ENCODE peak calls at places on chromosome 17, in four cellular contexts. One of them, this sample, is unnamed.
A peak's percentile ranks its signal among the peaks of the same experiment; 100 is the strongest.

GRCh38 chr17:3951003-3951402 is 13.2 kb downstream of the ATP2A3 start:
- DNase-seq in fibroblast of lung: no peak
- DNase-seq in adrenal gland: no peak
- DNase-seq in left lung: no peak
- DNase-seq in this sample: no peak

GRCh38 chr17:7887482-7888183 is 956 bp upstream of the CHD3 start:
- DNase-seq in fibroblast of lung: peak; percentile 94
- DNase-seq in adrenal gland: peak; percentile 94
- DNase-seq in left lung: peak; percentile 95
- DNase-seq in this sample: peak; percentile 92

GRCh38 chr17:41645371-41646063 is 21.1 kb upstream of the KRT17 start:
- DNase-seq in fibroblast of lung: peak; percentile 69
- DNase-seq in adrenal gland: no peak
- DNase-seq in left lung: no peak
- DNase-seq in this sample: no peak

GRCh38 chr17:12731839-12732238 is 57.5 kb upstream of the ARHGAP44 start:
- DNase-seq in fibroblast of lung: no peak
- DNase-seq in adrenal gland: no peak
- DNase-seq in left lung: no peak
- DNase-seq in this sample: no peak

GRCh38 chr17:37506678-37507077 is 17.0 kb downstream of the DUSP14 start:
- DNase-seq in fibroblast of lung: peak; percentile 46
- DNase-seq in adrenal gland: no peak
- DNase-seq in left lung: no peak
- DNase-seq in this sample: no peak

GRCh38 chr17:35708951-35709350 is 22.5 kb upstream of the RASL10B start:
- DNase-seq in fibroblast of lung: no peak
- DNase-seq in adrenal gland: no peak
- DNase-seq in left lung: no peak
- DNase-seq in this sample: no peak

GRCh38 chr17:42852351-42852750 is 1.4 kb downstream of the AOC3 start:
- DNase-seq in fibroblast of lung: no peak
- DNase-seq in adrenal gland: no peak
- DNase-seq in left lung: no peak
- DNase-seq in this sample: no peak

GRCh38 chr17:1931759-1932579 is 93.2 kb downstream of the RTN4RL1 start:
- DNase-seq in fibroblast of lung: peak; percentile 51
- DNase-seq in adrenal gland: no peak
- DNase-seq in left lung: no peak
- DNase-seq in this sample: peak; percentile 65

GRCh38 chr17:81607431-81607830 is 29.5 kb downstream of the NPLOC4 start:
- DNase-seq in fibroblast of lung: peak; percentile 86
- DNase-seq in adrenal gland: no peak
- DNase-seq in left lung: no peak
- DNase-seq in this sample: peak; percentile 57

GRCh38 chr17:46929413-46929812 is 6.5 kb downstream of the GOSR2 start:
- DNase-seq in fibroblast of lung: peak; percentile 64
- DNase-seq in adrenal gland: no peak
- DNase-seq in left lung: no peak
- DNase-seq in this sample: no peak

GRCh38 chr17:75459590-75460267 is 3.3 kb downstream of the TMEM94 start:
- DNase-seq in fibroblast of lung: no peak
- DNase-seq in adrenal gland: peak; percentile 45
- DNase-seq in left lung: peak; percentile 39
- DNase-seq in this sample: no peak

GRCh38 chr17:79545251-79546005 is 65.4 kb downstream of the RBFOX3 start:
- DNase-seq in fibroblast of lung: no peak
- DNase-seq in adrenal gland: no peak
- DNase-seq in left lung: no peak
- DNase-seq in this sample: no peak

GRCh38 chr17:48520631-48521045 is 10.2 kb downstream of the HOXB1 start:
- DNase-seq in fibroblast of lung: no peak
- DNase-seq in adrenal gland: no peak
- DNase-seq in left lung: no peak
- DNase-seq in this sample: no peak

GRCh38 chr17:12107905-12108304 is 87.2 kb downstream of the MAP2K4 start:
- DNase-seq in fibroblast of lung: peak; percentile 46
- DNase-seq in adrenal gland: no peak
- DNase-seq in left lung: no peak
- DNase-seq in this sample: peak; percentile 5

GRCh38 chr17:40290629-40291296 is 3.1 kb downstream of the CDC6 start:
- DNase-seq in fibroblast of lung: peak; percentile 84
- DNase-seq in adrenal gland: peak; percentile 71
- DNase-seq in left lung: no peak
- DNase-seq in this sample: peak; percentile 83

GRCh38 chr17:31068291-31068690 is 26.5 kb upstream of the NF1 start:
- DNase-seq in fibroblast of lung: no peak
- DNase-seq in adrenal gland: peak; percentile 21
- DNase-seq in left lung: peak; percentile 44
- DNase-seq in this sample: no peak

GRCh38 chr17:81336930-81337325 is 41.8 kb upstream of the SLC38A10 start:
- DNase-seq in fibroblast of lung: no peak
- DNase-seq in adrenal gland: no peak
- DNase-seq in left lung: no peak
- DNase-seq in this sample: no peak

GRCh38 chr17:80855968-80856862 is 135.4 kb upstream of the CHMP6 start:
- DNase-seq in fibroblast of lung: peak; percentile 99
- DNase-seq in adrenal gland: peak; percentile 94
- DNase-seq in left lung: peak; percentile 74
- DNase-seq in this sample: peak; percentile 91

GRCh38 chr17:74233937-74234336 is 20.6 kb downstream of the TTYH2 start:
- DNase-seq in fibroblast of lung: no peak
- DNase-seq in adrenal gland: no peak
- DNase-seq in left lung: no peak
- DNase-seq in this sample: no peak

GRCh38 chr17:17792551-17793377 is 44.0 kb downstream of the SREBF1 start:
- DNase-seq in fibroblast of lung: peak; percentile 89
- DNase-seq in adrenal gland: peak; percentile 62
- DNase-seq in left lung: no peak
- DNase-seq in this sample: peak; percentile 45

GRCh38 chr17:45584092-45585036 is 93.8 kb upstream of the PLEKHM1 start:
- DNase-seq in fibroblast of lung: peak; percentile 62
- DNase-seq in adrenal gland: peak; percentile 64
- DNase-seq in left lung: peak; percentile 85
- DNase-seq in this sample: no peak

GRCh38 chr17:55722016-55722706 is 503 bp downstream of the TMEM100 start:
- DNase-seq in fibroblast of lung: peak; percentile 46
- DNase-seq in adrenal gland: no peak
- DNase-seq in left lung: no peak
- DNase-seq in this sample: no peak

GRCh38 chr17:67435122-67435521 is 58.0 kb downstream of the PITPNC1 start:
- DNase-seq in fibroblast of lung: no peak
- DNase-seq in adrenal gland: no peak
- DNase-seq in left lung: no peak
- DNase-seq in this sample: no peak

GRCh38 chr17:78970834-78971763 is 8.6 kb downstream of the LGALS3BP start:
- DNase-seq in fibroblast of lung: peak; percentile 54
- DNase-seq in adrenal gland: peak; percentile 78
- DNase-seq in left lung: peak; percentile 83
- DNase-seq in this sample: peak; percentile 49

GRCh38 chr17:55518549-55518948 is 7.3 kb upstream of the SMIM36 start:
- DNase-seq in fibroblast of lung: no peak
- DNase-seq in adrenal gland: no peak
- DNase-seq in left lung: no peak
- DNase-seq in this sample: no peak

GRCh38 chr17:79231766-79232287 is 157.2 kb downstream of the ENGASE start:
- DNase-seq in fibroblast of lung: no peak
- DNase-seq in adrenal gland: no peak
- DNase-seq in left lung: no peak
- DNase-seq in this sample: no peak

GRCh38 chr17:72870437-72870985 is 222.0 kb downstream of the SLC39A11 start:
- DNase-seq in fibroblast of lung: no peak
- DNase-seq in adrenal gland: no peak
- DNase-seq in left lung: no peak
- DNase-seq in this sample: no peak

GRCh38 chr17:59769891-59770290 is 62.4 kb downstream of the VMP1 start:
- DNase-seq in fibroblast of lung: peak; percentile 62
- DNase-seq in adrenal gland: no peak
- DNase-seq in left lung: no peak
- DNase-seq in this sample: no peak

GRCh38 chr17:18182190-18182977 is 1.2 kb upstream of the ALKBH5 start:
- DNase-seq in fibroblast of lung: no peak
- DNase-seq in adrenal gland: peak; percentile 61
- DNase-seq in left lung: peak; percentile 65
- DNase-seq in this sample: no peak

GRCh38 chr17:81580481-81580880 is 28.3 kb upstream of the FAAP100 start:
- DNase-seq in fibroblast of lung: no peak
- DNase-seq in adrenal gland: no peak
- DNase-seq in left lung: no peak
- DNase-seq in this sample: no peak

GRCh38 chr17:57987582-57988300 is at the start of gene VEZF1:
- DNase-seq in fibroblast of lung: peak; percentile 62
- DNase-seq in adrenal gland: peak; percentile 82
- DNase-seq in left lung: peak; percentile 72
- DNase-seq in this sample: no peak

GRCh38 chr17:48149174-48150106 is 41.9 kb downstream of the SNX11 start:
- DNase-seq in fibroblast of lung: no peak
- DNase-seq in adrenal gland: no peak
- DNase-seq in left lung: no peak
- DNase-seq in this sample: no peak

GRCh38 chr17:33115957-33116680 is 124.5 kb downstream of the SPACA3 start:
- DNase-seq in fibroblast of lung: no peak
- DNase-seq in adrenal gland: no peak
- DNase-seq in left lung: no peak
- DNase-seq in this sample: no peak

GRCh38 chr17:64148699-64149098 is 18.8 kb upstream of the ERN1 start:
- DNase-seq in fibroblast of lung: no peak
- DNase-seq in adrenal gland: no peak
- DNase-seq in left lung: no peak
- DNase-seq in this sample: no peak

GRCh38 chr17:14211778-14212177 is 24.9 kb downstream of the CDRT15 start:
- DNase-seq in fibroblast of lung: no peak
- DNase-seq in adrenal gland: no peak
- DNase-seq in left lung: no peak
- DNase-seq in this sample: no peak

GRCh38 chr17:1907818-1908698 is 78.3 kb downstream of the RPA1 start:
- DNase-seq in fibroblast of lung: peak; percentile 53
- DNase-seq in adrenal gland: no peak
- DNase-seq in left lung: no peak
- DNase-seq in this sample: peak; percentile 34

GRCh38 chr17:7262192-7263070 is at the start of gene CLDN7:
- DNase-seq in fibroblast of lung: no peak
- DNase-seq in adrenal gland: no peak
- DNase-seq in left lung: peak; percentile 89
- DNase-seq in this sample: no peak

DNA sequence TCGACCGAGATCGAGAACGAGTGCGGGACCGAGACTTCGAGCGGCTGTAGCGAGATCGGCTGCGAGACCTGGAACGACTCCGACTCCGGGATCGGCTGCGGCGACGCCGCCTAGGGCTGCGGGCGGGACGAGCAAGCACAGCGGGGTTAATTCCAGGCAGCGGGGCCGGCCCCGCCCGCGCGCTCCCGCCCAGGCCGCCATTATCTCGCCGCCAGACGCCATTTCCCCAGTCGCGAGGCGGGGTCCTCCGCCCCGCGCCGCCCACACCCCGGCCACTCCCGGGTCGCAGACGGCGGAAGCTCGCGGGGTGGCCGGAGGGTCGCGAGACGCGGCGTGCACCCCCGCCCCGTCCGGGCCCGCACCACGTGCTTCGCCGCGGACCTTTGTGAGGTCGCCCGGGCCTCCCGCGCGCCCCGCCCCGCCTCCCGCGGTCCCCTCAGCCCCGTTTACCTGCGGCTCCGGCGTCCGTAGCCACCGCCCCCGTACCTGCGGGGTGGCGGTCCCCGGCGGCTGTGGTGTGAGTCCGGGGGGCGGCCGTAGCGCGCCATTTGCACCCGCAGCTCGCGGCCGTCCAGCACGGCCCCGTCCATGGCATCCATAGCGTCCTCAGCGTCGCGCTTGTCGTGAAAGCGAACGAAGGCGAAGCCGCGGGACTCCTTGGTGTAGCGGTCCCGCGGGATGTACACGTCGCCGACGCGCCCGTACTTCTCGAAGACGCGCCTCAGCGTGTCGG is 616 bp downstream of the SRSF2 start:
- DNase-seq in fibroblast of lung: peak; percentile 50
- DNase-seq in adrenal gland: peak; percentile 82
- DNase-seq in left lung: peak; percentile 78
- DNase-seq in this sample: no peak
- TF ChIP-seq CTCF in fibroblast of lung: peak; percentile 15
- TF ChIP-seq CTCF in adrenal gland: no peak
- TF ChIP-seq CTCF in left lung: no peak
- TF ChIP-seq CTCF in this sample: peak; percentile 18

DNA sequence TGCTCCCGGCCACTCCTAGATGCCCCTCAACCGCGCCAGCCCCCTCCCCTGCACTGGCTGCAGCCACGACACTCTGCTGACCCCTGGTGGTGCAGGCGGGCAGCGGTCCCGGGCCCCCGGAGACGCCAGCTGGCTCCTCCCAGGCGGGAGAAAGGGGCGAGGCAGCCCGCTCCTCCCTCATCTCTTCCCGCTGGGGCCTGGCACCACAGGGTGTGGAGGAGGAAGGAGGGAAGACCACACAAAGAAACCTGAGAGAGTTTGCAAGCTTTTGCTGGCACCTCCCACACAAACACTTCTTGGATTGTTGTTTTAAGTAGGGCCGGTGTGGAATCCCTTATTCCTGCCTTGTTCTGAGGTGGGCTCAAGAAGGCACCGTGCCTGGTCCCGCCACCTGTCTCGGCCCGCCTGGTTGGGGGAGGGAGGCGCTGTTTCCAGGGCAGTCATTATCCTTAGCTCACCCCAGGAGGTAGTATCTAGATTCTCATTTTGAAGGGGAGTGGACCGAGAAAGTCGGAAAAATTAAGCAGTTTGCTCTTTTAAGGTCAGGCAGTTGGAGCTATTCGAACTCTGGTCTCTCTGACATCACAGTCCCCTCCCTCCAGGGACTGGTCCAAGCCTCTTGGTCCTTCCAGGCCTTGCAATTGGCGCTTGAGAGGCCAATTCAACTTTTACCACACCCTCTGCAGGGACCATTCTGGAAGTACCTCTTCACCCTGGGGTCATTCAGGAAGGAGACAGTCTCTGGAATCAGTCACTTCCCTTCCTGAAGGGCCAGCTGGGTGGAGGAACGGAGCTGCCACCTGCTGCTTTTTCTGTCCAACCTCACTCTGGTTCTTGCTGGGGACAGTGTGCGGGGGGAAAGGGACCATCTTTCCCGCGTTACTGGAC is 951 bp upstream of the ANKRD13B start:
- DNase-seq in fibroblast of lung: peak; percentile 78
- DNase-seq in adrenal gland: peak; percentile 88
- DNase-seq in left lung: peak; percentile 89
- DNase-seq in this sample: no peak
- H3K4me3 ChIP-seq in fibroblast of lung: no peak overlapping the region
- H3K4me3 ChIP-seq in adrenal gland: peak overlapping the region; percentile 50
- H3K4me3 ChIP-seq in left lung: peak overlapping the region; percentile 53
- H3K4me3 ChIP-seq in this sample: peak overlapping the region; percentile 31

GRCh38 chr17:76887809-76888208 is 19.6 kb downstream of the MGAT5B start:
- DNase-seq in fibroblast of lung: no peak
- DNase-seq in adrenal gland: no peak
- DNase-seq in left lung: no peak
- DNase-seq in this sample: no peak
- TF ChIP-seq CTCF in fibroblast of lung: peak; percentile 14
- TF ChIP-seq CTCF in adrenal gland: no peak
- TF ChIP-seq CTCF in left lung: no peak
- TF ChIP-seq CTCF in this sample: peak; percentile 11

GRCh38 chr17:44110011-44110686 is 13.3 kb downstream of the HDAC5 start:
- DNase-seq in fibroblast of lung: no peak
- DNase-seq in adrenal gland: no peak
- DNase-seq in left lung: no peak
- DNase-seq in this sample: no peak
- H3K4me3 ChIP-seq in fibroblast of lung: peak overlapping the region; percentile 48
- H3K4me3 ChIP-seq in adrenal gland: peak overlapping the region; percentile 60
- H3K4me3 ChIP-seq in left lung: peak overlapping the region; percentile 43
- H3K4me3 ChIP-seq in this sample: peak overlapping the region; percentile 28